ENCODE peak calls at places on chromosomes 4 and X, in seven cellular contexts. X is IMR-90, U is mesenchymal stem cell, J is H1, C is neuronal stem cell, Z is H9, H is mesendoderm. W is an unnamed sample.

GRCh38 chr4:64144994-64145393 is 264.3 kb downstream of the TECRL start:
- DNase-seq in X (no peak), U (no peak), J (no peak), C (no peak), Z (no peak), H (no peak), W (no peak)

GRCh38 chr4:36244257-36245084 is at the start of gene ARAP2:
- DNase-seq in X (peak; percentile 4), U (peak; percentile 13), J (peak; percentile 67), C (peak; percentile 35), Z (peak; percentile 51), H (peak; percentile 67), W (peak; percentile 84)

GRCh38 chrX:102498732-102499131 is 17.8 kb downstream of the TMSB15A start:
- DNase-seq in X (no peak), U (no peak), J (no peak), C (no peak), Z (no peak), H (no peak), W (no peak)

GRCh38 chr4:60759518-60760245 is 440.4 kb upstream of the ADGRL3 start:
- DNase-seq in X (no peak), U (no peak), J (no peak), C (no peak), Z (no peak), H (peak; percentile 27), W (no peak)

GRCh38 chr4:7557447-7557846 is 122.7 kb upstream of the PSAPL1 start:
- DNase-seq in X (peak; percentile 82), U (peak; percentile 82), J (no peak), C (no peak), Z (no peak), H (no peak), W (peak; percentile 24)

GRCh38 chrX:43898406-43898805 is 16.2 kb upstream of the MAOB start:
- DNase-seq in X (no peak), U (no peak), J (no peak), C (no peak), Z (no peak), H (no peak), W (no peak)

GRCh38 chr4:35506161-35506560 is 738.2 kb downstream of the ARAP2 start:
- DNase-seq in X (no peak), U (no peak), J (no peak), C (no peak), Z (no peak), H (no peak), W (no peak)

GRCh38 chrX:5876984-5877655 is 351.5 kb downstream of the NLGN4X start:
- DNase-seq in X (no peak), U (peak; percentile 6), J (peak; percentile 46), C (peak; percentile 2), Z (peak; percentile 40), H (peak; percentile 47), W (peak; percentile 48)

GRCh38 chr4:48175328-48175727 is 41.3 kb upstream of the TXK start:
- DNase-seq in X (no peak), U (no peak), J (no peak), C (no peak), Z (peak; percentile 73), H (peak; percentile 84), W (no peak)

GRCh38 chr4:113537183-113537977 is 224.2 kb downstream of the CAMK2D start:
- DNase-seq in X (no peak), U (no peak), J (no peak), C (no peak), Z (no peak), H (no peak), W (no peak)

GRCh38 chrX:78979789-78980464 is 34.7 kb downstream of the P2RY10 start:
- DNase-seq in X (no peak), U (no peak), J (no peak), C (peak; percentile 0), Z (no peak), H (no peak), W (peak; percentile 0)

GRCh38 chr4:151359576-151359975 is 34.2 kb upstream of the SH3D19 start:
- DNase-seq in X (no peak), U (peak; percentile 7), J (no peak), C (no peak), Z (no peak), H (no peak), W (no peak)

GRCh38 chr4:107060388-107060787 is 24.3 kb upstream of the DKK2 start:
- DNase-seq in X (no peak), U (no peak), J (no peak), C (no peak), Z (no peak), H (no peak), W (no peak)
- H4K8ac ChIP-seq in X (no peak overlapping the region), U (no peak overlapping the region), J (no peak overlapping the region), C (no peak overlapping the region), Z (no peak overlapping the region), H (no peak overlapping the region), W (no peak overlapping the region)

DNA sequence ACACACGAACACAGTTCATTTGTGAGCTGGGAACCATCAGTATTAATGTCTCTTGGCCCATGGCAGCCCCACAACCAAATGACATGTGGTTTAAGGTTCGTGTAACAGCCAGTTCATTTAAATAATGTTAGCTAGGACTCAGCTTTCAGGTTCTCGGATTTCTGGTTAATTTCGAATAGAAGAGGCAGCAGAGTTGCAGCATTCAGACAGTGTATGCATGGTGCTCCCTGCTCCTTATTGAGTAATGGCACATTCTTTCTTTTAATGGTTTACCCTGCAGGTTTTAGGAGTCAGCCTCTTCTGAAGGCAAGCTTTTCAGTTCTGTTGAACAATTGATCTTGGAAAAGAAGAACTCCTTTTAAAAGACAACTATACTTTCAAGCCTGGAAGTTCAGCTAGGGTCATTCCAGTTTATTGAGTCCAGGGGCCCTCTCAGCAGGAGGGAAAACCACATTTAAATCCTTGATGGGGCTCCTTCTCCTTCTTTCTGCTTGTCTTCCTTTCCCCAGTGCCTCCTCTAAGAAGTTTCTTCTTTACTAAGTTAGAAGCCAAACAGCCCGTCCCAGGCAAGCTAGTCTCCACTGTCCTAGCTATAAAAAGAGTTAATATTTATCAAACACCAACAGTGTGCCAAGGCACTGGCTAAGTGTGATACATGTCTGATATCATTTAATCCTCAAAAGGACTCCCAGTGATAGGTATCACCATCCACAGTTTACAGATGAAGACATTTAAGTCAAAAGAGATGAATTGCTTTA is 5.0 kb upstream of the RNF175 start:
- DNase-seq in X (no peak), U (peak; percentile 21), J (no peak), C (no peak), Z (no peak), H (no peak), W (no peak)
- H4K8ac ChIP-seq in X (no peak overlapping the region), U (no peak overlapping the region), J (no peak overlapping the region), C (no peak overlapping the region), Z (no peak overlapping the region), H (no peak overlapping the region), W (no peak overlapping the region)

GRCh38 chrX:39307488-39307887 is 506.2 kb downstream of the MID1IP1 start:
- DNase-seq in X (no peak), U (no peak), J (no peak), C (no peak), Z (no peak), H (no peak), W (no peak)

GRCh38 chrX:39310925-39311324 is 509.7 kb downstream of the MID1IP1 start:
- DNase-seq in X (no peak), U (no peak), J (no peak), C (no peak), Z (no peak), H (no peak), W (no peak)

GRCh38 chrX:39309721-39310152 is 508.5 kb downstream of the MID1IP1 start:
- DNase-seq in X (no peak), U (peak; percentile 66), J (no peak), C (no peak), Z (no peak), H (peak; percentile 86), W (no peak)

GRCh38 chrX:39309018-39309620 is 507.9 kb downstream of the MID1IP1 start:
- DNase-seq in X (no peak), U (peak; percentile 71), J (no peak), C (no peak), Z (no peak), H (peak; percentile 16), W (no peak)

DNA sequence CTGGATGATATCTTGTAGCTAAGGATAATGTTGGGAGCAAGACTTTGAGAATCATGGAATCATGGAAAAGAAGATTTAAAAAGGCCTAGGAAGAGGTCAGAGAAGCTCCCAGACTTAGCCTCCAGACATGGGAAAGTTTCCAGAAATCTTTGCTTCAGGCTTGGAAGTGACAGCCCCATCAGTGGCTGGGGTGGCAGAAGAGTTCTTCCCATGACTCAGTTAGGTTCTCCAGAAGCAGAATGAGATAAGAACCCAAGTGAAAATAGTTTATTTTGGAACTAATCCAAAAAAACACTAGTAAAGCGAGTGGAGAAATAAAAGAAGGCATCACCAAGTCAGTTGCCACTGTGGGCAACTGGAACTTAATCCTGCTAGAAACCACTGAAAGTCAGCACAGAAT is 506.9 kb downstream of the MID1IP1 start:
- DNase-seq in X (no peak), U (peak; percentile 46), J (no peak), C (no peak), Z (no peak), H (no peak), W (no peak)
- H4K8ac ChIP-seq in X (no peak overlapping the region), U (no peak overlapping the region), J (no peak overlapping the region), C (no peak overlapping the region), Z (no peak overlapping the region), H (no peak overlapping the region), W (no peak overlapping the region)

GRCh38 chr4:15337258-15337657 is 90.6 kb upstream of the C1QTNF7 start:
- DNase-seq in X (no peak), U (no peak), J (no peak), C (no peak), Z (no peak), H (no peak), W (no peak)

GRCh38 chr4:15336410-15337184 is 91.2 kb upstream of the C1QTNF7 start:
- DNase-seq in X (peak; percentile 92), U (peak; percentile 92), J (no peak), C (no peak), Z (peak; percentile 42), H (peak; percentile 91), W (no peak)

GRCh38 chr4:15331930-15332329 is 95.9 kb upstream of the C1QTNF7 start:
- DNase-seq in X (no peak), U (no peak), J (no peak), C (no peak), Z (no peak), H (no peak), W (no peak)

GRCh38 chr4:15332377-15332776 is 95.5 kb upstream of the C1QTNF7 start:
- DNase-seq in X (no peak), U (no peak), J (no peak), C (no peak), Z (no peak), H (no peak), W (no peak)

DNA sequence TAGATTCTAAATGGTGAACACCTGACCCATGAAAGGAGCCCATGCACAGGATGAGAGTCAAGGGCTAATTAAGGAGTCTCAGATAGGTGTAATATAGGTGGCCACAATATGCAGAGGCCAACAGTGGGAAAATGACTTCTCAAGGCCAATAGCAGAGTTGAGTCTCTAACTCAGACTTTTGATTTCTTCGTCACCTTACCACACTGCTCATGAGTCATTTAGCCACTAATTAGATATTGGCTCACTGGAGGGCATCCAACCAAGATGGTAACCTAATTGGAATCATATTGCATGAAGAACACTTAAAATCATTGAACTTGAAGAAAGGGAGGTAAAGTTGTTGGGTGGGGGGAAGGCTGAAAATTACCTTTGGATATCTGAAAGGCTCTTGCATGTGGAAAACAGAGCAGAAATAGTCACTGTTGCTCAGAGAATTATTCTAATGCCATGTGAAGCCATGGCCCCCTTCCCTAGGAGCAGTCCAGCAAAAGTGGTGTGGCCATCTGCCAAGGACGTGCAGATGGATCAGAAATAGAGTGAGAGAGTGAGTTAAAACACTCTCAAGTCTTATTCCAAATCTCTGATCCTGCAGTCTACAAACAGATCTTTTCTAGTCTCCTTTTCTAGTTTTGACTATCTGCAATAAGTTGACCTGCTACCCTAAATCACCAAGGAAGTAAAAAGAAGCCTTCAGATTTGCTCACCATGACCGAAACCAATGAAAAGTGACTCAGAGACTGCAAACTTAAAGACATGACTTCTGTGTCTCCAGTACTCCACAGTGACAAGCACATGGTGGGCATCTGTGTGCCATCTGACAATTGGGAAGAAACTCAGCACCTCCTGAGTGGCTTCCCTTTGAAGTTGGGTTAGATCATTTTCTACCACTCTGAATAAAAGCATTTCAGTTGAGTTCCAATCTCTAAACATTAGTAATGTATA is 93.9 kb upstream of the C1QTNF7 start:
- DNase-seq in X (no peak), U (no peak), J (no peak), C (no peak), Z (no peak), H (no peak), W (no peak)
- H4K8ac ChIP-seq in X (no peak overlapping the region), U (no peak overlapping the region), J (no peak overlapping the region), C (no peak overlapping the region), Z (no peak overlapping the region), H (no peak overlapping the region), W (no peak overlapping the region)